ENCODE peak calls at places on chromosomes 12 and 14, in five cellular contexts. E is neuronal stem cell; Z is CD8-positive, alpha-beta memory T cell; U is psoas muscle; D is HCT116. L is an unnamed sample.

GRCh38 chr14:52895000-52895399 is 55.9 kb downstream of the FERMT2 start:
- DNase-seq in E (no peak), Z (no peak), U (no peak), D (peak; percentile 15), L (no peak)

GRCh38 chr14:92701826-92702225 is 46.6 kb downstream of the LGMN start:
- DNase-seq in E (no peak), Z (no peak), U (no peak), D (no peak), L (no peak)

GRCh38 chr12:13167226-13167625 is 29.3 kb upstream of the EMP1 start:
- DNase-seq in E (no peak), Z (no peak), U (no peak), D (no peak), L (no peak)

GRCh38 chr14:65928995-65929394 is 516.5 kb downstream of the FUT8 start:
- DNase-seq in E (no peak), Z (no peak), U (no peak), D (no peak), L (no peak)

GRCh38 chr12:46209914-46210834 is 58.7 kb downstream of the SLC38A1 start:
- DNase-seq in E (no peak), Z (peak; percentile 67), U (peak; percentile 66), D (no peak), L (no peak)

GRCh38 chr12:71938728-71939385 is at the start of gene TPH2:
- DNase-seq in E (peak; percentile 86), Z (peak; percentile 25), U (peak; percentile 57), D (peak; percentile 31), L (peak; percentile 70)

GRCh38 chr14:61585598-61586538 is 109.4 kb upstream of the HIF1A start:
- DNase-seq in E (no peak), Z (no peak), U (peak; percentile 68), D (no peak), L (peak; percentile 92)

GRCh38 chr12:11886339-11886738 is 184.4 kb upstream of the BCL2L14 start:
- DNase-seq in E (no peak), Z (no peak), U (no peak), D (no peak), L (no peak)

GRCh38 chr12:120290541-120291312 is 976 bp downstream of the RNU4-2 start:
- DNase-seq in E (no peak), Z (peak; percentile 18), U (peak; percentile 51), D (no peak), L (no peak)

GRCh38 chr14:76500011-76500410 is 124.1 kb downstream of the ESRRB start:
- DNase-seq in E (no peak), Z (no peak), U (no peak), D (no peak), L (no peak)

GRCh38 chr12:116955382-116956021 is 44.8 kb downstream of the FBXW8 start:
- DNase-seq in E (no peak), Z (peak; percentile 15), U (no peak), D (peak; percentile 45), L (no peak)

GRCh38 chr14:61258985-61259384 is 22.2 kb downstream of the TMEM30B start:
- DNase-seq in E (no peak), Z (no peak), U (no peak), D (no peak), L (no peak)

GRCh38 chr14:29216316-29216715 is 449.7 kb downstream of the FOXG1 start:
- DNase-seq in E (no peak), Z (no peak), U (no peak), D (no peak), L (no peak)

GRCh38 chr12:92619730-92620684 is 82.8 kb upstream of the PLEKHG7 start:
- DNase-seq in E (no peak), Z (no peak), U (no peak), D (no peak), L (no peak)

GRCh38 chr12:47349770-47350408 is 270.1 kb upstream of the AMIGO2 start:
- DNase-seq in E (no peak), Z (no peak), U (no peak), D (no peak), L (no peak)

GRCh38 chr12:68497702-68498101 is 113.0 kb upstream of the RAP1B start:
- DNase-seq in E (no peak), Z (no peak), U (no peak), D (peak; percentile 23), L (no peak)

GRCh38 chr12:34236073-34236472 is 213.8 kb downstream of the ALG10 start:
- DNase-seq in E (no peak), Z (no peak), U (no peak), D (no peak), L (no peak)
- H3K9me3 ChIP-seq in E (no peaks in the 10 kb centered on the region), Z (no peaks in the 10 kb centered on the region), U (no peaks in the 10 kb centered on the region), D (no peaks in the 10 kb centered on the region), L (no peaks in the 10 kb centered on the region)

GRCh38 chr12:122790393-122791075 is 16.2 kb downstream of the CCDC62 start:
- DNase-seq in E (no peak), Z (no peak), U (no peak), D (no peak), L (no peak)

GRCh38 chr12:122788387-122788786 is 14.0 kb downstream of the CCDC62 start:
- DNase-seq in E (no peak), Z (no peak), U (no peak), D (no peak), L (no peak)

GRCh38 chr12:122789637-122790036 is 15.3 kb downstream of the CCDC62 start:
- DNase-seq in E (no peak), Z (no peak), U (no peak), D (no peak), L (no peak)

GRCh38 chr12:122785503-122785902 is 11.1 kb downstream of the CCDC62 start:
- DNase-seq in E (no peak), Z (no peak), U (no peak), D (no peak), L (no peak)
- H3K4me3 ChIP-seq in E (no peak overlapping the region), Z (no peak overlapping the region), U (no peak overlapping the region), D (no peak overlapping the region), L (no peak overlapping the region)

DNA sequence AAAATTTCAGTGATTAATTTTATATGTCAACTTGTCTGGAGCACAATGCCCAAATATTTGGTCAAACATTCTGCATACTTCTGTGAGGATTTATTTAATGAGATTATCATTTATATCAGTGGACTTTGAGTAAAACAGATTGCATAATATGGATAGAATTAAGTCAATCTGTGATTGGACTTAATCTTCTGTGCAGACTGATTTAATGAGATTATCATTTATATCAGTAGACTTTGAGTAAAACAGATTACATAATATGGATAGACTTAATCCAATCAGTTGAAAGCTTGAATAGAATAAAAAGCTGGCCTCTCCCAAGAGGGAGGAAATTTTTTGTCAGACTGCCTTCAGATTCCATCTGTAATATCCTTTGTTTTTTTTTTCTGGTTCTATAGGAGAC is 1413.2 kb downstream of the LRFN5 start:
- DNase-seq in E (no peak), Z (no peak), U (no peak), D (no peak), L (no peak)
- H3K9me3 ChIP-seq in E (no peaks in the 10 kb centered on the region), Z (no peaks in the 10 kb centered on the region), U (no peaks in the 10 kb centered on the region), D (no peaks in the 10 kb centered on the region), L (no peaks in the 10 kb centered on the region)

DNA sequence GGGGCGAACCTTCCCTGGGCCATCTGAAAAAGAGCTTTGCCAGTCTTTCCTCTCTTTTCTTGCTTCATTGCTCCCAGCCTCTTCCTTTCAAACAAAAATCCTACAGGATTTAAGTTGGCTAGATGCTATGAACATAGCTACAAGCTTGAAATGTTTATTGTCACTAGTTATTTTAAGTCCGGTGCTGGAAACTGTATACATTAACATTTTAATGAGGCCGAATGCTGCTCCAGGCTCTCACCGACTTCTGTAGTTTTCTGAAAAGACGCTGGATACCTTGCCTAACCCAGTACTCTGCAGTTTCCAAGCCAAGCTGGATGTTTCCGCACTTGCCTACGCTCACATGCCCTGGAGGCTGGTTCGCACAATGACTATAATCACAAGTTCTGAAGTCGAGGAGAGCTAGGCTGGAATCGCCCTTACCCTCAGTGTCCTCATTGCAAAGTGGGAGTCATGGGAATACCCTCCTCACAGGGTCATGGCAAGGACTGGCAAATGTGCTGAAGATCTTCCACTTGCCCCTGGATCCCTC is 39.1 kb downstream of the LTBP2 start:
- DNase-seq in E (no peak), Z (no peak), U (peak; percentile 34), D (no peak), L (no peak)
- H3K4me3 ChIP-seq in E (no peak overlapping the region), Z (no peak overlapping the region), U (no peak overlapping the region), D (no peak overlapping the region), L (no peak overlapping the region)

GRCh38 chr12:34354239-34355200 is 332.2 kb downstream of the ALG10 start:
- DNase-seq in E (no peak), Z (no peak), U (no peak), D (no peak), L (no peak)

GRCh38 chr12:34348836-34349672 is 326.8 kb downstream of the ALG10 start:
- DNase-seq in E (no peak), Z (no peak), U (no peak), D (no peak), L (no peak)

GRCh38 chr12:34349673-34349961 is 327.3 kb downstream of the ALG10 start:
- DNase-seq in E (no peak), Z (no peak), U (no peak), D (no peak), L (no peak)

GRCh38 chr12:34350092-34351041 is 328.1 kb downstream of the ALG10 start:
- DNase-seq in E (no peak), Z (no peak), U (no peak), D (no peak), L (no peak)

DNA sequence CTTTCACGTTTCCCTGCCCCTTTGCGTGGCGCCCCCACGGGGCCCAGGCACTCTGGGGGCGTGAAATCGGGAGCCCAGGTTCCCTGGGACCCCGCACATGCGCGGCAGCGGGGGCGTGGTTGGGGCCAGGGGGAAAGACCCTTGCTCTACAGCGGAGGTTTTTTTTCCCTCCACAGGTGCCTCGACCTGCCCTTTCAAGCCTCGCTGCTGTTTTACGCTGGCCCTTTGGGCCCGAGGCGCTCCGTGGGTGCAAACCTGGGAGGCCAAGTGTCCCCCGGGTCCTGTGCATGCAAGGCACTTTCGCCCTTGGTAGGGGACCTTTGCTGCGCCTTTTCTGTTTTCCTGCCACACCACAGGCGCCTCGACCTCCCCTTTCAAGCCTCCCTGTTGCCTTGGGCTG is 329.8 kb downstream of the ALG10 start:
- DNase-seq in E (no peak), Z (no peak), U (no peak), D (no peak), L (no peak)
- H3K9me3 ChIP-seq in E (no peaks in the 10 kb centered on the region), Z (no peaks in the 10 kb centered on the region), U (no peaks in the 10 kb centered on the region), D (no peaks in the 10 kb centered on the region), L (no peaks in the 10 kb centered on the region)

GRCh38 chr12:88743946-88744685 is 163.8 kb upstream of the KITLG start:
- DNase-seq in E (no peak), Z (no peak), U (no peak), D (no peak), L (no peak)
- H3K4me3 ChIP-seq in E (no peak overlapping the region), Z (no peak overlapping the region), U (no peak overlapping the region), D (no peak overlapping the region), L (no peak overlapping the region)

DNA sequence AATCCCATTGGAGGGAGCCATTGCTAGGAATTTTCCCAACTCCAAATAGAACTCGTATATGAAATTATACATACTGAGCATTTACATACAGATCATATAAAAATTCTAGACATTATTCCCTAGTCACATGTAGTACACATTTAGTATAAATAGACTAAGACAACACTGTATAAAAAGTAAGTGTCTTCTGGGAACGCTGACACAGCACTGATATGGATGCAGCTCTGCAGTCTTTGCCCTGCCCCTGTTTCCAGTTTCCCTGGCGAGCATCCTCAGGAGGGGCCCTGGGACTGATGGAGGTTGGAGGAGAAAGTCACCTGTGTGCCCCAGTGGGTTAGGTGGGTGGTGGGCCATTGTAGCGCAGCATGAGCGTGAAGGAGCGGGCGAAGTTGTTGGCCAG is 97.8 kb upstream of the CLMN start:
- DNase-seq in E (no peak), Z (no peak), U (no peak), D (no peak), L (no peak)
- H3K9me3 ChIP-seq in E (no peaks in the 10 kb centered on the region), Z (no peaks in the 10 kb centered on the region), U (no peaks in the 10 kb centered on the region), D (no peaks in the 10 kb centered on the region), L (no peaks in the 10 kb centered on the region)

L was measured in right cardiac atrium.